ENCODE peak calls at places on chromosomes 2 and 18, in six cellular contexts. M, D, Y, G, Z and A are unnamed samples.
A peak's percentile ranks its signal among the peaks of the same experiment; 100 is the strongest.

GRCh38 chr18:23662309-23663263 is at the start of gene ANKRD29:
- DNase-seq in M (peak; percentile 23), D (peak; percentile 36), Y (peak; percentile 16), G (no peak), Z (no peak), A (peak; percentile 72)

GRCh38 chr2:173126819-173127218 is 51.2 kb downstream of the MAP3K20 start:
- DNase-seq in M (no peak), D (no peak), Y (no peak), G (no peak), Z (no peak), A (peak; percentile 85)

GRCh38 chr2:36277876-36278523 is 77.6 kb upstream of the CRIM1 start:
- DNase-seq in M (no peak), D (no peak), Y (no peak), G (no peak), Z (no peak), A (no peak)

GRCh38 chr2:27070653-27071276 is 689 bp downstream of the OST4 start:
- DNase-seq in M (no peak), D (no peak), Y (no peak), G (no peak), Z (no peak), A (no peak)

GRCh38 chr18:22348521-22349316 is 69.0 kb downstream of the CTAGE1 start:
- DNase-seq in M (no peak), D (peak; percentile 18), Y (peak; percentile 56), G (no peak), Z (no peak), A (no peak)

GRCh38 chr2:191347881-191348280 is 102.7 kb downstream of the MYO1B start:
- DNase-seq in M (no peak), D (no peak), Y (no peak), G (no peak), Z (no peak), A (no peak)

GRCh38 chr2:148930046-148930775 is 55.2 kb downstream of the KIF5C start:
- DNase-seq in M (no peak), D (no peak), Y (no peak), G (no peak), Z (no peak), A (peak; percentile 23)

GRCh38 chr2:134142903-134143302 is 111.0 kb upstream of the MGAT5 start:
- DNase-seq in M (no peak), D (no peak), Y (peak; percentile 37), G (no peak), Z (no peak), A (no peak)

GRCh38 chr2:238282861-238283738 is 5.3 kb downstream of the PER2 start:
- DNase-seq in M (no peak), D (no peak), Y (no peak), G (no peak), Z (no peak), A (peak; percentile 90)

GRCh38 chr2:80968450-80968849 is 663.9 kb upstream of the LRRTM1 start:
- DNase-seq in M (no peak), D (no peak), Y (no peak), G (no peak), Z (no peak), A (peak; percentile 3)

GRCh38 chr2:236172238-236172865 is 4.2 kb upstream of the GBX2 start:
- DNase-seq in M (no peak), D (no peak), Y (no peak), G (no peak), Z (no peak), A (no peak)

GRCh38 chr2:100640329-100641114 is 77.7 kb downstream of the PDCL3 start:
- DNase-seq in M (no peak), D (no peak), Y (no peak), G (no peak), Z (no peak), A (peak; percentile 13)

GRCh38 chr2:128304715-128305554 is 13.7 kb downstream of the HS6ST1 start:
- DNase-seq in M (no peak), D (peak; percentile 81), Y (peak; percentile 67), G (peak; percentile 76), Z (no peak), A (no peak)

GRCh38 chr2:189265696-189266320 is 86.2 kb upstream of the COL5A2 start:
- DNase-seq in M (no peak), D (no peak), Y (peak; percentile 4), G (no peak), Z (no peak), A (no peak)

GRCh38 chr2:40355451-40355850 is 96.4 kb downstream of the SLC8A1 start:
- DNase-seq in M (no peak), D (no peak), Y (no peak), G (no peak), Z (no peak), A (no peak)

GRCh38 chr2:31138037-31138962 is at the start of gene GALNT14:
- DNase-seq in M (no peak), D (peak; percentile 85), Y (no peak), G (no peak), Z (no peak), A (no peak)

GRCh38 chr2:107361951-107362350 is 464.7 kb upstream of the RGPD4 start:
- DNase-seq in M (no peak), D (no peak), Y (no peak), G (no peak), Z (no peak), A (no peak)

DNA sequence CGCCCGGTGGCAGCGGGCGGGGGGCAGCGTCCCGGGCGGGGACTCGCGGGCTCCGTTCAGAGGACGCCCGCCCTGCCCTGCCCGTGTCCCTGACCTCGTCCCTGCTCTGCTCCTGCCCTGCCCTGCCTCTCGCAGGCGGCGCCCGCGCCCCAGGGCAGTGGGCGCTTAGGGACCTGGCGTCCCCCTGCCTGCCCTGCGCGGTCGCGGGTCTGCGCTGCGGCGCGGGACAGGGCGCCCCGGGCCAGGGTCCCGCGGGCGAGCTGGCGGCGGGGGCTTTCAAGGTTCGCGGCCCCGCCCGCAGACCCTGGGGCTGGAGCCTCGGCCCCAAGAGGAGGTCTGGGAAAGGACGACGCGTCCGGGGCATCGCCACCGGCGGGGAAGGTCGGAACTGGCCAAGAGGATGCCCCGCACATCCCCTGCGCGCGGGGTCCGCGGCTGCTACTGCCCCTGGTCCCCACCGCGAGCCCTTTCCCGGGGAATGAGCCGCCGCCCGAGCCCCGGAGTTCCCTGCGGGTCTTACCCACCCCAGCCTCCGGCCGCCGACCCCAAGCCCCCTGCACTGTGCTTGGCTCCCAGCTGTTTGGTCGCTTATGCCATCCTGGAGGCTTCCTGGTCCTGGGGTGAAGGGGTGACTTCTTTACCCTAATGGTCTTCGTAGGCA is 679 bp downstream of the RNF144A start:
- DNase-seq in M (no peak), D (no peak), Y (no peak), G (no peak), Z (no peak), A (no peak)
- TF ChIP-seq MAX in M (no peak), D (no peak), Y (no peak), G (no peak), Z (no peak), A (no peak)

DNA sequence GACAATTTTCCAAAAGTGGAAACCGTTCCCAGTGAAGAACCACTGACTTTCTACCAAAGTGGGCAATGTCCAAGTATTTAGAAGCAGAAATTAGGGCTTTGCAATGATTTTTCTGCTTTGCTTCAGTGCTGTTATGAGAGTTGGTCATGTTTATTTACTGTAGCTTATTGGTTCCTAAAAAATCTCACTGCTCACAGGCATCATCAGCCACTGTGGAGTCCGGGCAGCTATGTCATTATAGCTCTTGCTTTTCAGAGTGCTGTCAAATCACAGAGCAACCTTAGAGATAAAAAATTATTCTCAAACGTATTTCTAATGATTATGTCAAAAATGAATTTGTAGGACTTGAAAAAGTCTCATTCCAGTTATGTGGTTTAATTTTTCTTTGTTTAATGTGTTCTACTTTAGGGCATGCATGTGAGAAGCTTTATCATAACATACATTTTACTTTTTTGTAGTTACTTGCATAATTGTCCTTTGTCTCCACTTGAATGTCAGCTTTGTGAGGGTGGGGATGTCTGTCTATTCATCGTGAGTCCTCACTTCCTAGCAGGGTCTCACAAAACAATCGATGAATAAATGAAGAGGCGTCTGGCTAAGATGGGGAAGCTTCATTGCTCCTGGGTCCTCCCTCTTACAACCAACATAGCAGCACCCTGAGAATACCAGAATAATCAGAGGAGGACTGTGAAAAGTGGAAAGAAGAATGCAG is 117.6 kb downstream of the TPGS2 start:
- DNase-seq in M (no peak), D (no peak), Y (no peak), G (no peak), Z (no peak), A (no peak)
- TF ChIP-seq MYC in M (no peak), D (no peak), Y (no peak), G (no peak), Z (no peak), A (no peak)

GRCh38 chr18:27605107-27605834 is 420.2 kb upstream of the CHST9 start:
- DNase-seq in M (peak; percentile 35), D (peak; percentile 64), Y (peak; percentile 49), G (peak; percentile 53), Z (no peak), A (peak; percentile 62)

GRCh38 chr18:27608174-27608573 is 423.1 kb upstream of the CHST9 start:
- DNase-seq in M (no peak), D (no peak), Y (no peak), G (no peak), Z (no peak), A (no peak)

GRCh38 chr18:27609221-27609620 is 424.1 kb upstream of the CHST9 start:
- DNase-seq in M (no peak), D (no peak), Y (no peak), G (no peak), Z (no peak), A (no peak)

GRCh38 chr18:27606851-27607250 is 421.7 kb upstream of the CHST9 start:
- DNase-seq in M (no peak), D (no peak), Y (no peak), G (no peak), Z (no peak), A (no peak)

DNA sequence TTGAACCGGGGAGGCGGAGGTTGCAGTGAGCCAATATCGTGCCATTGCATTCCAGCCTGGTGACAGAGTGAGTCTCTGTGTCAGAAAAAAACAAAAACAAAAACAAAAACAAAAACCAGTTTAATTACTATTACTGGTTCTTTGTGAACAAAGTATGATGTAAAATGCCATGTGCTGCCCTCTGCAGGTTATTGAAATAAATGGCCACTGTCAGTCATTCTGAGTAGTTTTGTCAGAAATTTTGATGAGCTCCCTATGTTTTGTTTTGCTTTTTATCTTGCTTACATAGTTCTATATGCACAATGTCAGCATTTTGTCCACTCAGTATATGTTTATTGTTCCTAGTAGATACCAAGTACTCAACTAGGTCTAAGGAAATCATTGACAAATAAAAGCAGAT is 423.6 kb upstream of the CHST9 start:
- DNase-seq in M (no peak), D (no peak), Y (peak; percentile 11), G (no peak), Z (no peak), A (peak; percentile 3)
- TF ChIP-seq CTCF in M (peak; percentile 5), D (peak; percentile 29), Y (peak; percentile 47), G (peak; percentile 6), Z (peak; percentile 40), A (peak; percentile 43)

GRCh38 chr2:38462121-38462634 is 85.1 kb upstream of the ATL2 start:
- DNase-seq in M (peak; percentile 39), D (peak; percentile 63), Y (peak; percentile 36), G (no peak), Z (no peak), A (peak; percentile 87)
- TF ChIP-seq MAX in M (no peak), D (no peak), Y (no peak), G (no peak), Z (no peak), A (no peak)